ENCODE peak calls at places on chromosome 2, in ten cellular contexts. One of them, this sample, is unnamed.
A peak's percentile ranks its signal among the peaks of the same experiment; 100 is the strongest.

GRCh38 chr2:58571181-58571852 is 330.2 kb upstream of the FANCL start:
- DNase-seq in kidney: no peak
- DNase-seq in neural crest cell: peak; percentile 5
- DNase-seq in M059J: peak; percentile 71
- DNase-seq in activated CD8-positive, alpha-beta T cell treated with anti-CD3 and anti-CD28 coated beads, Interleukin-2, amount 10 ng/mL, durations not matched to agents 7 days and 5 days: peak; percentile 28
- DNase-seq in left ventricle myocardium superior: no peak
- DNase-seq in naive thymus-derived CD8-positive, alpha-beta T cell: no peak
- DNase-seq in foreskin fibroblast: peak; percentile 86
- DNase-seq in HTR-8/SVneo: peak; percentile 65
- DNase-seq in mesothelial cell of epicardium: peak; percentile 40
- DNase-seq in this sample: no peak

GRCh38 chr2:54122939-54123338 is 7.5 kb downstream of the ACYP2 start:
- DNase-seq in kidney: no peak
- DNase-seq in neural crest cell: no peak
- DNase-seq in M059J: peak; percentile 85
- DNase-seq in activated CD8-positive, alpha-beta T cell treated with anti-CD3 and anti-CD28 coated beads, Interleukin-2, amount 10 ng/mL, durations not matched to agents 7 days and 5 days: no peak
- DNase-seq in left ventricle myocardium superior: no peak
- DNase-seq in naive thymus-derived CD8-positive, alpha-beta T cell: no peak
- DNase-seq in foreskin fibroblast: peak; percentile 66
- DNase-seq in HTR-8/SVneo: peak; percentile 59
- DNase-seq in mesothelial cell of epicardium: no peak
- DNase-seq in this sample: no peak

GRCh38 chr2:129050116-129050515 is 731.4 kb upstream of the HS6ST1 start:
- DNase-seq in kidney: no peak
- DNase-seq in neural crest cell: no peak
- DNase-seq in M059J: no peak
- DNase-seq in activated CD8-positive, alpha-beta T cell treated with anti-CD3 and anti-CD28 coated beads, Interleukin-2, amount 10 ng/mL, durations not matched to agents 7 days and 5 days: peak; percentile 23
- DNase-seq in left ventricle myocardium superior: no peak
- DNase-seq in naive thymus-derived CD8-positive, alpha-beta T cell: no peak
- DNase-seq in foreskin fibroblast: no peak
- DNase-seq in HTR-8/SVneo: no peak
- DNase-seq in mesothelial cell of epicardium: no peak
- DNase-seq in this sample: no peak

GRCh38 chr2:162221064-162221463 is 22.2 kb downstream of the FAP start:
- DNase-seq in kidney: peak; percentile 65
- DNase-seq in neural crest cell: peak; percentile 47
- DNase-seq in M059J: peak; percentile 67
- DNase-seq in activated CD8-positive, alpha-beta T cell treated with anti-CD3 and anti-CD28 coated beads, Interleukin-2, amount 10 ng/mL, durations not matched to agents 7 days and 5 days: peak; percentile 72
- DNase-seq in left ventricle myocardium superior: peak; percentile 71
- DNase-seq in naive thymus-derived CD8-positive, alpha-beta T cell: peak; percentile 44
- DNase-seq in foreskin fibroblast: peak; percentile 71
- DNase-seq in HTR-8/SVneo: peak; percentile 60
- DNase-seq in mesothelial cell of epicardium: peak; percentile 64
- DNase-seq in this sample: peak; percentile 50

GRCh38 chr2:176188218-176188968 is at the start of gene HOXD1:
- DNase-seq in kidney: peak; percentile 89
- DNase-seq in neural crest cell: no peak
- DNase-seq in M059J: peak; percentile 39
- DNase-seq in activated CD8-positive, alpha-beta T cell treated with anti-CD3 and anti-CD28 coated beads, Interleukin-2, amount 10 ng/mL, durations not matched to agents 7 days and 5 days: no peak
- DNase-seq in left ventricle myocardium superior: no peak
- DNase-seq in naive thymus-derived CD8-positive, alpha-beta T cell: no peak
- DNase-seq in foreskin fibroblast: peak; percentile 51
- DNase-seq in HTR-8/SVneo: peak; percentile 80
- DNase-seq in mesothelial cell of epicardium: no peak
- DNase-seq in this sample: no peak

GRCh38 chr2:233463586-233463985 is 103.0 kb downstream of the USP40 start:
- DNase-seq in kidney: peak; percentile 67
- DNase-seq in neural crest cell: no peak
- DNase-seq in M059J: no peak
- DNase-seq in activated CD8-positive, alpha-beta T cell treated with anti-CD3 and anti-CD28 coated beads, Interleukin-2, amount 10 ng/mL, durations not matched to agents 7 days and 5 days: no peak
- DNase-seq in left ventricle myocardium superior: no peak
- DNase-seq in naive thymus-derived CD8-positive, alpha-beta T cell: no peak
- DNase-seq in foreskin fibroblast: no peak
- DNase-seq in HTR-8/SVneo: no peak
- DNase-seq in mesothelial cell of epicardium: no peak
- DNase-seq in this sample: no peak

GRCh38 chr2:36650031-36650430 is 46.5 kb upstream of the VIT start:
- DNase-seq in kidney: no peak
- DNase-seq in neural crest cell: no peak
- DNase-seq in M059J: peak; percentile 96
- DNase-seq in activated CD8-positive, alpha-beta T cell treated with anti-CD3 and anti-CD28 coated beads, Interleukin-2, amount 10 ng/mL, durations not matched to agents 7 days and 5 days: peak; percentile 21
- DNase-seq in left ventricle myocardium superior: no peak
- DNase-seq in naive thymus-derived CD8-positive, alpha-beta T cell: no peak
- DNase-seq in foreskin fibroblast: peak; percentile 86
- DNase-seq in HTR-8/SVneo: peak; percentile 82
- DNase-seq in mesothelial cell of epicardium: no peak
- DNase-seq in this sample: no peak

GRCh38 chr2:238527565-238527964 is 100.8 kb downstream of the ASB1 start:
- DNase-seq in kidney: peak; percentile 7
- DNase-seq in neural crest cell: no peak
- DNase-seq in M059J: peak; percentile 11
- DNase-seq in activated CD8-positive, alpha-beta T cell treated with anti-CD3 and anti-CD28 coated beads, Interleukin-2, amount 10 ng/mL, durations not matched to agents 7 days and 5 days: no peak
- DNase-seq in left ventricle myocardium superior: no peak
- DNase-seq in naive thymus-derived CD8-positive, alpha-beta T cell: no peak
- DNase-seq in foreskin fibroblast: peak; percentile 88
- DNase-seq in HTR-8/SVneo: no peak
- DNase-seq in mesothelial cell of epicardium: no peak
- DNase-seq in this sample: no peak

GRCh38 chr2:172826522-172826921 is 90.9 kb downstream of the RAPGEF4 start:
- DNase-seq in kidney: no peak
- DNase-seq in neural crest cell: no peak
- DNase-seq in M059J: peak; percentile 24
- DNase-seq in activated CD8-positive, alpha-beta T cell treated with anti-CD3 and anti-CD28 coated beads, Interleukin-2, amount 10 ng/mL, durations not matched to agents 7 days and 5 days: no peak
- DNase-seq in left ventricle myocardium superior: no peak
- DNase-seq in naive thymus-derived CD8-positive, alpha-beta T cell: no peak
- DNase-seq in foreskin fibroblast: peak; percentile 54
- DNase-seq in HTR-8/SVneo: no peak
- DNase-seq in mesothelial cell of epicardium: no peak
- DNase-seq in this sample: no peak

GRCh38 chr2:9791711-9792110 is 51.6 kb upstream of the TAF1B start:
- DNase-seq in kidney: no peak
- DNase-seq in neural crest cell: no peak
- DNase-seq in M059J: no peak
- DNase-seq in activated CD8-positive, alpha-beta T cell treated with anti-CD3 and anti-CD28 coated beads, Interleukin-2, amount 10 ng/mL, durations not matched to agents 7 days and 5 days: no peak
- DNase-seq in left ventricle myocardium superior: peak; percentile 26
- DNase-seq in naive thymus-derived CD8-positive, alpha-beta T cell: no peak
- DNase-seq in foreskin fibroblast: no peak
- DNase-seq in HTR-8/SVneo: no peak
- DNase-seq in mesothelial cell of epicardium: no peak
- DNase-seq in this sample: peak; percentile 9

GRCh38 chr2:66048667-66049066 is 386.3 kb upstream of the MEIS1 start:
- DNase-seq in kidney: no peak
- DNase-seq in neural crest cell: no peak
- DNase-seq in M059J: no peak
- DNase-seq in activated CD8-positive, alpha-beta T cell treated with anti-CD3 and anti-CD28 coated beads, Interleukin-2, amount 10 ng/mL, durations not matched to agents 7 days and 5 days: no peak
- DNase-seq in left ventricle myocardium superior: no peak
- DNase-seq in naive thymus-derived CD8-positive, alpha-beta T cell: no peak
- DNase-seq in foreskin fibroblast: no peak
- DNase-seq in HTR-8/SVneo: no peak
- DNase-seq in mesothelial cell of epicardium: no peak
- DNase-seq in this sample: no peak

GRCh38 chr2:241224068-241224850 is 35.8 kb downstream of the ANO7 start:
- DNase-seq in kidney: peak; percentile 77
- DNase-seq in neural crest cell: peak; percentile 43
- DNase-seq in M059J: peak; percentile 66
- DNase-seq in activated CD8-positive, alpha-beta T cell treated with anti-CD3 and anti-CD28 coated beads, Interleukin-2, amount 10 ng/mL, durations not matched to agents 7 days and 5 days: no peak
- DNase-seq in left ventricle myocardium superior: peak; percentile 65
- DNase-seq in naive thymus-derived CD8-positive, alpha-beta T cell: no peak
- DNase-seq in foreskin fibroblast: peak; percentile 86
- DNase-seq in HTR-8/SVneo: no peak
- DNase-seq in mesothelial cell of epicardium: no peak
- DNase-seq in this sample: peak; percentile 57

GRCh38 chr2:111202266-111203040 is 81.7 kb downstream of the BCL2L11 start:
- DNase-seq in kidney: no peak
- DNase-seq in neural crest cell: no peak
- DNase-seq in M059J: peak; percentile 61
- DNase-seq in activated CD8-positive, alpha-beta T cell treated with anti-CD3 and anti-CD28 coated beads, Interleukin-2, amount 10 ng/mL, durations not matched to agents 7 days and 5 days: no peak
- DNase-seq in left ventricle myocardium superior: no peak
- DNase-seq in naive thymus-derived CD8-positive, alpha-beta T cell: no peak
- DNase-seq in foreskin fibroblast: peak; percentile 59
- DNase-seq in HTR-8/SVneo: no peak
- DNase-seq in mesothelial cell of epicardium: no peak
- DNase-seq in this sample: no peak

GRCh38 chr2:57373530-57373929 is 673.1 kb upstream of the VRK2 start:
- DNase-seq in kidney: no peak
- DNase-seq in neural crest cell: no peak
- DNase-seq in M059J: peak; percentile 90
- DNase-seq in activated CD8-positive, alpha-beta T cell treated with anti-CD3 and anti-CD28 coated beads, Interleukin-2, amount 10 ng/mL, durations not matched to agents 7 days and 5 days: no peak
- DNase-seq in left ventricle myocardium superior: no peak
- DNase-seq in naive thymus-derived CD8-positive, alpha-beta T cell: no peak
- DNase-seq in foreskin fibroblast: peak; percentile 63
- DNase-seq in HTR-8/SVneo: peak; percentile 58
- DNase-seq in mesothelial cell of epicardium: no peak
- DNase-seq in this sample: no peak